ENCODE peak calls at places on chromosomes 5 and 9, in eight cellular contexts. C is HCT116, J is sigmoid colon, P is astrocyte of the spinal cord, Y is Peyer's patch, G is HFF-Myc, F is coronary artery, N is body of pancreas. I is an unnamed sample.

GRCh38 chr9:95025213-95026170 is 292.0 kb downstream of the FANCC start:
- DNase-seq in Y (no peak), C (no peak), J (peak; percentile 87), P (peak; percentile 92), G (no peak), N (peak; percentile 88), F (no peak), I (peak; percentile 93)

GRCh38 chr9:98168952-98169488 is 23.4 kb downstream of the CORO2A start:
- DNase-seq in J (peak; percentile 50), P (peak; percentile 40), G (peak; percentile 15), N (no peak), F (no peak), C (no peak), Y (peak; percentile 80), I (no peak)

GRCh38 chr5:138449501-138450239 is 10.8 kb downstream of the REEP2 start:
- DNase-seq in F (peak; percentile 91), G (no peak), N (peak; percentile 90), C (peak; percentile 52), Y (peak; percentile 88), J (peak; percentile 95), P (peak; percentile 78), I (no peak)

GRCh38 chr5:168899264-168899663 is 320.1 kb upstream of the PANK3 start:
- DNase-seq in C (no peak), F (no peak), Y (no peak), J (no peak), N (no peak), P (no peak), G (no peak), I (no peak)

GRCh38 chr5:177524941-177525655 is 8.3 kb upstream of the DDX41 start:
- DNase-seq in N (no peak), Y (no peak), F (no peak), P (no peak), C (no peak), J (peak; percentile 60), G (no peak), I (no peak)

GRCh38 chr5:122165574-122166021 is 36.3 kb downstream of the ZNF474 start:
- DNase-seq in F (no peak), N (no peak), Y (no peak), J (no peak), G (no peak), C (no peak), P (peak; percentile 68), I (no peak)

GRCh38 chr5:16784088-16784487 is 152.0 kb downstream of the MYO10 start:
- DNase-seq in J (no peak), N (no peak), F (no peak), C (no peak), P (peak; percentile 76), Y (no peak), G (no peak), I (no peak)

GRCh38 chr5:151448038-151448985 is 909 bp downstream of the SLC36A1 start:
- DNase-seq in G (no peak), Y (peak; percentile 60), C (no peak), J (peak; percentile 63), F (no peak), N (peak; percentile 39), P (no peak), I (no peak)

GRCh38 chr9:94603259-94603776 is 9.7 kb upstream of the FBP2 start:
- DNase-seq in J (peak; percentile 75), Y (peak; percentile 81), F (no peak), N (peak; percentile 76), G (peak; percentile 32), P (peak; percentile 47), C (peak; percentile 62), I (no peak)

GRCh38 chr9:22005083-22005699 is 3.9 kb downstream of the CDKN2B start:
- DNase-seq in G (no peak), C (no peak), F (no peak), N (no peak), P (peak; percentile 52), Y (no peak), J (no peak), I (no peak)

GRCh38 chr9:108473209-108474112 is 382.3 kb downstream of the ACTL7B start:
- DNase-seq in N (no peak), G (no peak), F (no peak), J (no peak), P (peak; percentile 79), Y (no peak), C (no peak), I (no peak)

GRCh38 chr9:84514421-84514820 is 155.1 kb upstream of the NTRK2 start:
- DNase-seq in C (no peak), F (no peak), Y (no peak), J (no peak), G (no peak), P (no peak), N (no peak), I (no peak)

GRCh38 chr5:10825897-10826644 is 65.0 kb upstream of the DAP start:
- DNase-seq in Y (no peak), N (no peak), J (no peak), F (no peak), G (no peak), P (no peak), C (no peak), I (no peak)
- TF ChIP-seq CTCF in Y (no peak), N (no peak), J (no peak), F (no peak), G (peak; percentile 34), P (no peak), C (no peak), I (peak; percentile 7)

GRCh38 chr9:70407081-70407503 is 7.4 kb downstream of the KLF9 start:
- DNase-seq in Y (no peak), G (no peak), J (no peak), N (no peak), F (no peak), C (no peak), P (peak; percentile 89), I (peak; percentile 72)
- H3K4me3 ChIP-seq in Y (no peak overlapping the region), G (no peak overlapping the region), J (peak overlapping the region; percentile 20), N (no peak overlapping the region), F (peak overlapping the region; percentile 62), C (no peak overlapping the region), P (no peak overlapping the region), I (no peak overlapping the region)

GRCh38 chr5:24110019-24110615 is 534.7 kb downstream of the CDH10 start:
- DNase-seq in P (peak; percentile 13), J (no peak), F (no peak), Y (no peak), N (no peak), C (no peak), G (no peak), I (peak; percentile 10)
- TF ChIP-seq CTCF in P (peak; percentile 49), J (no peak), F (no peak), Y (no peak), N (peak; percentile 55), C (no peak), G (no peak), I (peak; percentile 78)

GRCh38 chr5:32170303-32171170 is 3.6 kb downstream of the GOLPH3 start:
- DNase-seq in P (peak; percentile 69), N (no peak), G (peak; percentile 97), Y (no peak), J (no peak), C (no peak), F (no peak), I (no peak)
- H3K4me3 ChIP-seq in P (no peak overlapping the region), N (no peak overlapping the region), G (peak overlapping the region; percentile 64), Y (no peak overlapping the region), J (peak overlapping the region; percentile 9), C (no peak overlapping the region), F (no peak overlapping the region), I (no peak overlapping the region)

GRCh38 chr9:10479172-10479571 is 133.6 kb downstream of the PTPRD start:
- DNase-seq in F (no peak), Y (no peak), N (no peak), P (peak; percentile 5), J (no peak), G (no peak), C (no peak), I (no peak)
- TF ChIP-seq CTCF in F (no peak), Y (no peak), N (no peak), P (peak; percentile 39), J (no peak), G (peak; percentile 11), C (no peak), I (peak; percentile 60)

GRCh38 chr9:33659915-33660314 is 135.4 kb upstream of the PRSS3 start:
- DNase-seq in P (no peak), C (no peak), G (no peak), N (no peak), F (no peak), Y (no peak), J (no peak), I (no peak)

GRCh38 chr9:33660771-33661170 is 134.6 kb upstream of the PRSS3 start:
- DNase-seq in C (no peak), N (no peak), P (no peak), Y (no peak), F (no peak), J (no peak), G (no peak), I (no peak)

DNA sequence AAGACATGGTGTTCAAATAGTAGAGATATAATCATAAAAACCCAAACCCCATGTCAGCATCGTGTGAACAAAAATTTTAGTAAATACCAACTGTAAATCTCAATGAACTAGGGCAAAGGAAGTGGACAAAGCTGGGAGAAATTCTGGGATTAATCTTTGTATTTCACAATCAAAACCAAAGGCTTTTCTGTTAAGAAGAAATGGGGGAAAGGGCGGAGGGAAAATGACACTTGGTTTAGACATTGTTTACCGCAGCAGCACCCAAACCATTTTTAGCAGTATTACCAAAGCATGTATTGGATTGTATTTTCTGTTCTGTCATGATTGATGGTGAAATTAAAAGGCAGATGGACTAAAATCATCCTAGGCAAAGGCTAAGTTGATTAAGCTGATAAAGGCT is 134.2 kb upstream of the PRSS3 start:
- DNase-seq in F (no peak), P (no peak), C (no peak), N (no peak), G (no peak), J (no peak), Y (no peak), I (no peak)
- H3K4me3 ChIP-seq in F (no peak overlapping the region), P (no peak overlapping the region), C (no peak overlapping the region), N (no peak overlapping the region), G (no peak overlapping the region), J (no peak overlapping the region), Y (no peak overlapping the region), I (no peak overlapping the region)

GRCh38 chr5:149730620-149731331 is 666 bp downstream of the PPARGC1B start:
- DNase-seq in F (no peak), N (peak; percentile 27), C (no peak), G (no peak), Y (peak; percentile 79), J (peak; percentile 82), P (peak; percentile 22), I (no peak)
- TF ChIP-seq CTCF in F (no peak), N (no peak), C (no peak), G (no peak), Y (peak; percentile 14), J (no peak), P (no peak), I (peak; percentile 8)

GRCh38 chr5:154966081-154966841 is 25.4 kb downstream of the MRPL22 start:
- DNase-seq in G (no peak), C (no peak), N (no peak), Y (no peak), P (no peak), F (no peak), J (no peak), I (no peak)

GRCh38 chr5:154971501-154971900 is 30.6 kb downstream of the MRPL22 start:
- DNase-seq in P (peak; percentile 9), G (no peak), Y (no peak), C (no peak), J (no peak), N (no peak), F (no peak), I (no peak)

GRCh38 chr5:154967419-154968024 is 26.6 kb downstream of the MRPL22 start:
- DNase-seq in C (no peak), N (no peak), F (no peak), P (peak; percentile 19), J (no peak), G (no peak), Y (no peak), I (no peak)

GRCh38 chr5:154970759-154971158 is 29.9 kb downstream of the MRPL22 start:
- DNase-seq in C (no peak), J (no peak), G (no peak), F (no peak), Y (no peak), P (peak; percentile 35), N (no peak), I (peak; percentile 8)

GRCh38 chr5:154968953-154969352 is 28.1 kb downstream of the MRPL22 start:
- DNase-seq in J (no peak), Y (no peak), N (no peak), G (no peak), P (no peak), F (no peak), C (no peak), I (no peak)
- H3K4me3 ChIP-seq in J (no peak overlapping the region), Y (no peak overlapping the region), N (no peak overlapping the region), G (no peak overlapping the region), P (no peak overlapping the region), F (no peak overlapping the region), C (no peak overlapping the region), I (no peak overlapping the region)